ENCODE peak calls at places on chromosomes 6 and 20, in seven cellular contexts. N is sigmoid colon, O is H1, E is A549, G is HepG2, C is stomach, I is tibial nerve. F is an unnamed sample.

GRCh38 chr6:12508553-12508952 is 208.0 kb upstream of the PHACTR1 start:
- DNase-seq in G (no peak), N (no peak), E (no peak), O (no peak), I (no peak), C (no peak), F (no peak)

GRCh38 chr6:73696990-73697651 is 1.1 kb downstream of the CD109 start:
- DNase-seq in G (no peak), C (no peak), O (no peak), N (no peak), I (no peak), E (no peak), F (no peak)

GRCh38 chr20:14996883-14997672 is 659.7 kb upstream of the FLRT3 start:
- DNase-seq in N (no peak), I (no peak), O (no peak), G (no peak), E (no peak), C (no peak), F (no peak)

GRCh38 chr20:8481636-8482035 is 349.6 kb downstream of the PLCB1 start:
- DNase-seq in C (no peak), N (no peak), O (no peak), G (no peak), E (no peak), I (no peak), F (no peak)

GRCh38 chr20:38229376-38230252 is 30.9 kb downstream of the KIAA1755 start:
- DNase-seq in C (no peak), E (no peak), O (no peak), I (peak), G (peak), N (peak), F (no peak)

GRCh38 chr20:1827974-1828785 is 67.0 kb upstream of the SIRPA start:
- DNase-seq in C (peak), O (no peak), G (peak), E (peak), I (peak), N (peak), F (no peak)

GRCh38 chr6:51550243-51550642 is 537.2 kb downstream of the PKHD1 start:
- DNase-seq in G (no peak), C (no peak), I (no peak), N (no peak), O (no peak), E (no peak), F (no peak)

GRCh38 chr6:35967059-35967769 is 46.3 kb upstream of the SRPK1 start:
- DNase-seq in N (no peak), G (peak), I (no peak), E (no peak), C (no peak), O (no peak), F (no peak)

GRCh38 chr20:38649275-38649891 is 47.8 kb downstream of the ARHGAP40 start:
- DNase-seq in E (no peak), I (no peak), O (no peak), C (no peak), N (no peak), G (peak), F (no peak)

GRCh38 chr20:37397076-37397953 is 51.4 kb downstream of the SRC start:
- DNase-seq in O (peak), C (no peak), G (peak), N (no peak), I (no peak), E (peak), F (no peak)

GRCh38 chr20:43911066-43911465 is 3.6 kb upstream of the TOX2 start:
- DNase-seq in G (no peak), C (no peak), O (no peak), E (no peak), I (no peak), N (no peak), F (no peak)

GRCh38 chr20:51966296-51966971 is 164.1 kb upstream of the SALL4 start:
- DNase-seq in O (peak), C (peak), G (peak), E (peak), N (peak), I (peak), F (peak)

GRCh38 chr20:4972506-4973251 is 28.6 kb downstream of the SLC23A2 start:
- DNase-seq in E (no peak), C (no peak), I (no peak), O (no peak), G (no peak), N (no peak), F (no peak)

GRCh38 chr6:82263916-82264315 is 16.4 kb upstream of the IBTK start:
- DNase-seq in C (no peak), O (no peak), G (no peak), E (no peak), I (no peak), N (no peak), F (no peak)

GRCh38 chr6:137423444-137424168 is 70.6 kb downstream of the OLIG3 start:
- DNase-seq in E (no peak), N (no peak), G (no peak), O (peak), C (no peak), I (no peak), F (no peak)

GRCh38 chr20:33393609-33394008 is 7.7 kb downstream of the CDK5RAP1 start:
- DNase-seq in E (no peak), N (no peak), I (no peak), O (no peak), G (no peak), C (no peak), F (no peak)

GRCh38 chr6:74491844-74492374 is 713.9 kb downstream of the COL12A1 start:
- DNase-seq in E (no peak), C (no peak), G (no peak), O (no peak), I (no peak), N (no peak), F (no peak)

GRCh38 chr6:108174371-108175175 is 8.8 kb downstream of the NR2E1 start:
- DNase-seq in G (no peak), N (no peak), O (no peak), C (no peak), I (no peak), E (no peak), F (no peak)

GRCh38 chr6:166277021-166277420 is 31.2 kb downstream of the PRR18 start:
- DNase-seq in O (no peak), G (no peak), I (no peak), E (no peak), C (no peak), N (no peak), F (no peak)

GRCh38 chr6:6890400-6890858 is 217.3 kb upstream of the RREB1 start:
- DNase-seq in E (no peak), C (peak), I (no peak), N (no peak), G (no peak), O (no peak), F (peak)

GRCh38 chr20:54082100-54082499 is 11.7 kb upstream of the BCAS1 start:
- DNase-seq in C (no peak), O (no peak), E (no peak), G (no peak), N (no peak), I (no peak), F (no peak)

DNA sequence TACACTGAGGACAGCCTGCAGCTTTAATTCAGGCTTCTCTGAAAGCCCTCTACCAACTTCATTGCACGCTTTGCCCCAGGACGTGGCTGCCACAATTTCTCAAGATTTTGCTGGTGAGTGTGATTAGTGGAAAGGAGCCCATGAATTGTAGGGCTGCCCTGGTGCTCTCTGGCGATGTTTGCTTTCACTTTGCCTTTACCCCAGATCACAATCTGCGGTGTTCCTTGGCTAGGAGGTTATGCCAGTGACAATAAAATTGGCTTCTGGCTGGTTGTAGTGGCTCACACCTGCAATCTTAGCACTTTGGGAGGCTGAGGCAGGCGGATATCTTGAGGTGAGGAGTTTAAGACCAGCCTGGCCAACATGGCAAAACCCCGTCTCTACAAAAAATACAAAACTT is 139.3 kb downstream of the FOXC1 start:
- DNase-seq in O (no peak), N (no peak), E (no peak), C (no peak), I (no peak), G (no peak), F (no peak)
- H3K4me3 ChIP-seq in O (no peak), N (no peak), E (no peak), C (no peak), I (no peak), G (no peak), F (no peak)

GRCh38 chr20:23603321-23603720 is 2.4 kb downstream of the CST9 start:
- DNase-seq in N (no peak), I (no peak), G (no peak), C (no peak), O (no peak), E (no peak), F (no peak)

GRCh38 chr20:23605867-23606651 is at the start of gene CST9:
- DNase-seq in I (no peak), O (no peak), E (no peak), N (no peak), C (no peak), G (no peak), F (no peak)

GRCh38 chr20:23601715-23602114 is 4.0 kb downstream of the CST9 start:
- DNase-seq in C (no peak), I (no peak), G (no peak), N (no peak), E (no peak), O (no peak), F (no peak)

GRCh38 chr20:23602261-23602660 is 3.5 kb downstream of the CST9 start:
- DNase-seq in O (no peak), I (no peak), C (no peak), N (no peak), G (no peak), E (no peak), F (no peak)

GRCh38 chr20:23602699-23603098 is 3.0 kb downstream of the CST9 start:
- DNase-seq in E (no peak), I (no peak), O (no peak), C (no peak), N (no peak), G (no peak), F (no peak)
- TF ChIP-seq EP300 in E (no peak), I (no peak), O (no peak), C (no peak), N (no peak), G (no peak), F (no peak)

DNA sequence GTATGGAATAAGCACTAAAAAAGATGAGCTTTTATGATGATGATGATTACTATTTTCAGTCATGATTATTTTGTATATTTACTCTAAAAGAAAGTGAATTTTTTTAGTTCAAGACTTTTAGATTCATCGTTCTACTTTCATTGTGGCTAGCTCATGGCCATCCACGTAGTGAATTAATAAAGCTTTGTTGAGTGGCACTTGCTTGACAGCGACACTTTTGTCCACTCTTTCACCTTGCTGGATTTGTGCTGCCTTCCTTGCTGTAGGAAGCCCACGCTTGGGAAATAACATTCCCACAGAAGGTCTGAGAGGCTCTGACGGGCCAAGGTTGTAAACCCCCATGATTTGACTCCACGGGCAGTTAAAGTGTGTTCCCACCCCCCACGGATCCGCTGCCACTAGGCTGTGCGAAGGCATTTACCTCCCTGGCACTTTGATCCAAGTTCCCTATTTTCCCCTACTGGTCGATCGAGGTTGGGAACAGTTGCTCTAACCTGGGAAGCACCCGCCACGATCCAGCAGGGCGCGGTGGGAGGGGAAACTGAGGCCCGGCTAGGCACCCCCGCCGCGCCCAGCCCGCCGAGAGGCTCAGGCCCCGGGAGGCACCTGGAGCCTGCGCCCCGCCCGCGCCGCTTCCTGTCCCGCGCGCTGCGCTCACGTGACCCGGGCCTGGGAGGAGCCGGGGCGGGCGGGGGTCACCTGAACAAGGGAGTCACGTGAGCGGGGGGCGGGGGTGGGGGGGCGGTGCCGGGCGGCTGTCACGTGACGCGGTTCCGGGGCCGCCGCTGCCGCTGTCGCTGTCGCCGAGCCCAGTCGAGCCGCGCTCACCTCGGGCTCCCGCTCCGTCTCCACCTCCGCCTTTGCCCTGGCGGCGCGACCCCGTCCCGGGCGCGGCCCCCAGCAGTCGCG is at the start of gene IGF2R:
- DNase-seq in G (peak), O (no peak), I (peak), N (peak), E (peak), C (peak), F (peak)
- TF ChIP-seq POLR2A in G (peak), O (peak), I (peak), N (peak), E (peak), C (no peak), F (peak)

GRCh38 chr6:55175078-55175777 is 913 bp downstream of the HCRTR2 start:
- DNase-seq in C (no peak), N (no peak), O (no peak), I (no peak), E (no peak), G (no peak), F (no peak)
- H3K4me3 ChIP-seq in C (peak), N (no peak), O (peak), I (no peak), E (no peak), G (no peak), F (no peak)